ENCODE peak calls at places on chromosomes 7 and 10, in nine cellular contexts. One of them, this sample, is unnamed.

GRCh38 chr7:151141281-151141854 is 26.1 kb downstream of the GBX1 start:
- DNase-seq in HEK293T: no peak
- DNase-seq in activated CD4-positive, alpha-beta T cell treated with anti-CD3 and anti-CD28 coated beads, Interleukin-2, amount 50 U/mL, for 1 hour: no peak
- DNase-seq in memory B cell: no peak
- DNase-seq in EL: no peak
- DNase-seq in stimulated activated CD4-positive, alpha-beta T cell treated with anti-CD3 and anti-CD28 coated beads, Interleukin-15, amount 100 ng/mL, for 1 hour: no peak
- DNase-seq in NCI-H146: no peak
- DNase-seq in nephron progenitor cell: no peak
- DNase-seq in Daoy: no peak
- DNase-seq in this sample: no peak

GRCh38 chr10:131250454-131251145 is 60.9 kb downstream of the TCERG1L start:
- DNase-seq in HEK293T: no peak
- DNase-seq in activated CD4-positive, alpha-beta T cell treated with anti-CD3 and anti-CD28 coated beads, Interleukin-2, amount 50 U/mL, for 1 hour: no peak
- DNase-seq in memory B cell: no peak
- DNase-seq in EL: no peak
- DNase-seq in stimulated activated CD4-positive, alpha-beta T cell treated with anti-CD3 and anti-CD28 coated beads, Interleukin-15, amount 100 ng/mL, for 1 hour: no peak
- DNase-seq in NCI-H146: no peak
- DNase-seq in nephron progenitor cell: peak
- DNase-seq in Daoy: no peak
- DNase-seq in this sample: no peak

GRCh38 chr10:72080042-72081035 is 8.0 kb downstream of the SPOCK2 start:
- DNase-seq in HEK293T: no peak
- DNase-seq in activated CD4-positive, alpha-beta T cell treated with anti-CD3 and anti-CD28 coated beads, Interleukin-2, amount 50 U/mL, for 1 hour: no peak
- DNase-seq in memory B cell: no peak
- DNase-seq in EL: no peak
- DNase-seq in stimulated activated CD4-positive, alpha-beta T cell treated with anti-CD3 and anti-CD28 coated beads, Interleukin-15, amount 100 ng/mL, for 1 hour: no peak
- DNase-seq in NCI-H146: peak
- DNase-seq in nephron progenitor cell: no peak
- DNase-seq in Daoy: no peak
- DNase-seq in this sample: no peak

GRCh38 chr7:119482209-119482608 is 790.8 kb upstream of the KCND2 start:
- DNase-seq in HEK293T: peak
- DNase-seq in activated CD4-positive, alpha-beta T cell treated with anti-CD3 and anti-CD28 coated beads, Interleukin-2, amount 50 U/mL, for 1 hour: no peak
- DNase-seq in memory B cell: no peak
- DNase-seq in EL: no peak
- DNase-seq in stimulated activated CD4-positive, alpha-beta T cell treated with anti-CD3 and anti-CD28 coated beads, Interleukin-15, amount 100 ng/mL, for 1 hour: no peak
- DNase-seq in NCI-H146: peak
- DNase-seq in nephron progenitor cell: peak
- DNase-seq in Daoy: peak
- DNase-seq in this sample: no peak

GRCh38 chr10:23693895-23694294 is 255.0 kb downstream of the OTUD1 start:
- DNase-seq in HEK293T: no peak
- DNase-seq in activated CD4-positive, alpha-beta T cell treated with anti-CD3 and anti-CD28 coated beads, Interleukin-2, amount 50 U/mL, for 1 hour: no peak
- DNase-seq in memory B cell: no peak
- DNase-seq in EL: no peak
- DNase-seq in stimulated activated CD4-positive, alpha-beta T cell treated with anti-CD3 and anti-CD28 coated beads, Interleukin-15, amount 100 ng/mL, for 1 hour: no peak
- DNase-seq in NCI-H146: no peak
- DNase-seq in nephron progenitor cell: peak
- DNase-seq in Daoy: no peak
- DNase-seq in this sample: no peak

GRCh38 chr7:158856883-158857668 is 718 bp downstream of the DYNC2I1 start:
- DNase-seq in HEK293T: no peak
- DNase-seq in activated CD4-positive, alpha-beta T cell treated with anti-CD3 and anti-CD28 coated beads, Interleukin-2, amount 50 U/mL, for 1 hour: no peak
- DNase-seq in memory B cell: no peak
- DNase-seq in EL: no peak
- DNase-seq in stimulated activated CD4-positive, alpha-beta T cell treated with anti-CD3 and anti-CD28 coated beads, Interleukin-15, amount 100 ng/mL, for 1 hour: no peak
- DNase-seq in NCI-H146: no peak
- DNase-seq in nephron progenitor cell: no peak
- DNase-seq in Daoy: no peak
- DNase-seq in this sample: peak

GRCh38 chr10:123796736-123797135 is 94.9 kb downstream of the CPXM2 start:
- DNase-seq in HEK293T: no peak
- DNase-seq in activated CD4-positive, alpha-beta T cell treated with anti-CD3 and anti-CD28 coated beads, Interleukin-2, amount 50 U/mL, for 1 hour: no peak
- DNase-seq in memory B cell: no peak
- DNase-seq in EL: no peak
- DNase-seq in stimulated activated CD4-positive, alpha-beta T cell treated with anti-CD3 and anti-CD28 coated beads, Interleukin-15, amount 100 ng/mL, for 1 hour: no peak
- DNase-seq in NCI-H146: no peak
- DNase-seq in nephron progenitor cell: no peak
- DNase-seq in Daoy: no peak
- DNase-seq in this sample: no peak

GRCh38 chr10:119616879-119617580 is 20.3 kb upstream of the TIAL1 start:
- DNase-seq in HEK293T: no peak
- DNase-seq in activated CD4-positive, alpha-beta T cell treated with anti-CD3 and anti-CD28 coated beads, Interleukin-2, amount 50 U/mL, for 1 hour: peak
- DNase-seq in memory B cell: no peak
- DNase-seq in EL: peak
- DNase-seq in stimulated activated CD4-positive, alpha-beta T cell treated with anti-CD3 and anti-CD28 coated beads, Interleukin-15, amount 100 ng/mL, for 1 hour: no peak
- DNase-seq in NCI-H146: no peak
- DNase-seq in nephron progenitor cell: peak
- DNase-seq in Daoy: peak
- DNase-seq in this sample: no peak

GRCh38 chr10:58178811-58179210 is 88.9 kb downstream of the IPMK start:
- DNase-seq in HEK293T: no peak
- DNase-seq in activated CD4-positive, alpha-beta T cell treated with anti-CD3 and anti-CD28 coated beads, Interleukin-2, amount 50 U/mL, for 1 hour: no peak
- DNase-seq in memory B cell: no peak
- DNase-seq in EL: peak
- DNase-seq in stimulated activated CD4-positive, alpha-beta T cell treated with anti-CD3 and anti-CD28 coated beads, Interleukin-15, amount 100 ng/mL, for 1 hour: no peak
- DNase-seq in NCI-H146: no peak
- DNase-seq in nephron progenitor cell: no peak
- DNase-seq in Daoy: peak
- DNase-seq in this sample: no peak

GRCh38 chr10:23095966-23096813 is 811 bp downstream of the MSRB2 start:
- DNase-seq in HEK293T: peak
- DNase-seq in activated CD4-positive, alpha-beta T cell treated with anti-CD3 and anti-CD28 coated beads, Interleukin-2, amount 50 U/mL, for 1 hour: peak
- DNase-seq in memory B cell: peak
- DNase-seq in EL: peak
- DNase-seq in stimulated activated CD4-positive, alpha-beta T cell treated with anti-CD3 and anti-CD28 coated beads, Interleukin-15, amount 100 ng/mL, for 1 hour: no peak
- DNase-seq in NCI-H146: peak
- DNase-seq in nephron progenitor cell: peak
- DNase-seq in Daoy: peak
- DNase-seq in this sample: peak

GRCh38 chr7:123992913-123993518 is 39.9 kb downstream of the TMEM229A start:
- DNase-seq in HEK293T: no peak
- DNase-seq in activated CD4-positive, alpha-beta T cell treated with anti-CD3 and anti-CD28 coated beads, Interleukin-2, amount 50 U/mL, for 1 hour: no peak
- DNase-seq in memory B cell: no peak
- DNase-seq in EL: no peak
- DNase-seq in stimulated activated CD4-positive, alpha-beta T cell treated with anti-CD3 and anti-CD28 coated beads, Interleukin-15, amount 100 ng/mL, for 1 hour: no peak
- DNase-seq in NCI-H146: no peak
- DNase-seq in nephron progenitor cell: no peak
- DNase-seq in Daoy: no peak
- DNase-seq in this sample: no peak

GRCh38 chr10:12854988-12855387 is 146.5 kb downstream of the CCDC3 start:
- DNase-seq in HEK293T: no peak
- DNase-seq in activated CD4-positive, alpha-beta T cell treated with anti-CD3 and anti-CD28 coated beads, Interleukin-2, amount 50 U/mL, for 1 hour: no peak
- DNase-seq in memory B cell: no peak
- DNase-seq in EL: no peak
- DNase-seq in stimulated activated CD4-positive, alpha-beta T cell treated with anti-CD3 and anti-CD28 coated beads, Interleukin-15, amount 100 ng/mL, for 1 hour: no peak
- DNase-seq in NCI-H146: no peak
- DNase-seq in nephron progenitor cell: no peak
- DNase-seq in Daoy: no peak
- DNase-seq in this sample: no peak

GRCh38 chr7:74039337-74039736 is 11.4 kb downstream of the ELN start:
- DNase-seq in HEK293T: no peak
- DNase-seq in activated CD4-positive, alpha-beta T cell treated with anti-CD3 and anti-CD28 coated beads, Interleukin-2, amount 50 U/mL, for 1 hour: no peak
- DNase-seq in memory B cell: no peak
- DNase-seq in EL: no peak
- DNase-seq in stimulated activated CD4-positive, alpha-beta T cell treated with anti-CD3 and anti-CD28 coated beads, Interleukin-15, amount 100 ng/mL, for 1 hour: no peak
- DNase-seq in NCI-H146: peak
- DNase-seq in nephron progenitor cell: no peak
- DNase-seq in Daoy: no peak
- DNase-seq in this sample: no peak

GRCh38 chr10:22489467-22489866 is 144.2 kb downstream of the SPAG6 start:
- DNase-seq in HEK293T: no peak
- DNase-seq in activated CD4-positive, alpha-beta T cell treated with anti-CD3 and anti-CD28 coated beads, Interleukin-2, amount 50 U/mL, for 1 hour: no peak
- DNase-seq in memory B cell: no peak
- DNase-seq in EL: no peak
- DNase-seq in stimulated activated CD4-positive, alpha-beta T cell treated with anti-CD3 and anti-CD28 coated beads, Interleukin-15, amount 100 ng/mL, for 1 hour: no peak
- DNase-seq in NCI-H146: no peak
- DNase-seq in nephron progenitor cell: no peak
- DNase-seq in Daoy: no peak
- DNase-seq in this sample: no peak

GRCh38 chr10:95249467-95249866 is 41.3 kb downstream of the PDLIM1 start:
- DNase-seq in HEK293T: no peak
- DNase-seq in activated CD4-positive, alpha-beta T cell treated with anti-CD3 and anti-CD28 coated beads, Interleukin-2, amount 50 U/mL, for 1 hour: no peak
- DNase-seq in memory B cell: no peak
- DNase-seq in EL: no peak
- DNase-seq in stimulated activated CD4-positive, alpha-beta T cell treated with anti-CD3 and anti-CD28 coated beads, Interleukin-15, amount 100 ng/mL, for 1 hour: no peak
- DNase-seq in NCI-H146: no peak
- DNase-seq in nephron progenitor cell: no peak
- DNase-seq in Daoy: no peak
- DNase-seq in this sample: no peak

GRCh38 chr7:100432053-100432452 is 2.4 kb downstream of the MEPCE start:
- DNase-seq in HEK293T: no peak
- DNase-seq in activated CD4-positive, alpha-beta T cell treated with anti-CD3 and anti-CD28 coated beads, Interleukin-2, amount 50 U/mL, for 1 hour: no peak
- DNase-seq in memory B cell: no peak
- DNase-seq in EL: no peak
- DNase-seq in stimulated activated CD4-positive, alpha-beta T cell treated with anti-CD3 and anti-CD28 coated beads, Interleukin-15, amount 100 ng/mL, for 1 hour: no peak
- DNase-seq in NCI-H146: no peak
- DNase-seq in nephron progenitor cell: no peak
- DNase-seq in Daoy: no peak
- DNase-seq in this sample: no peak

GRCh38 chr7:21960922-21961321 is 15.2 kb upstream of the CDCA7L start:
- DNase-seq in HEK293T: no peak
- DNase-seq in activated CD4-positive, alpha-beta T cell treated with anti-CD3 and anti-CD28 coated beads, Interleukin-2, amount 50 U/mL, for 1 hour: no peak
- DNase-seq in memory B cell: no peak
- DNase-seq in EL: peak
- DNase-seq in stimulated activated CD4-positive, alpha-beta T cell treated with anti-CD3 and anti-CD28 coated beads, Interleukin-15, amount 100 ng/mL, for 1 hour: no peak
- DNase-seq in NCI-H146: no peak
- DNase-seq in nephron progenitor cell: no peak
- DNase-seq in Daoy: peak
- DNase-seq in this sample: no peak

GRCh38 chr10:52768114-52768532 is 4.5 kb downstream of the MBL2 start:
- DNase-seq in HEK293T: no peak
- DNase-seq in activated CD4-positive, alpha-beta T cell treated with anti-CD3 and anti-CD28 coated beads, Interleukin-2, amount 50 U/mL, for 1 hour: no peak
- DNase-seq in memory B cell: no peak
- DNase-seq in EL: no peak
- DNase-seq in stimulated activated CD4-positive, alpha-beta T cell treated with anti-CD3 and anti-CD28 coated beads, Interleukin-15, amount 100 ng/mL, for 1 hour: no peak
- DNase-seq in NCI-H146: no peak
- DNase-seq in nephron progenitor cell: no peak
- DNase-seq in Daoy: no peak
- DNase-seq in this sample: no peak

GRCh38 chr10:132826524-132827422 is 40.8 kb upstream of the NKX6-2 start:
- DNase-seq in HEK293T: no peak
- DNase-seq in activated CD4-positive, alpha-beta T cell treated with anti-CD3 and anti-CD28 coated beads, Interleukin-2, amount 50 U/mL, for 1 hour: no peak
- DNase-seq in memory B cell: no peak
- DNase-seq in EL: no peak
- DNase-seq in stimulated activated CD4-positive, alpha-beta T cell treated with anti-CD3 and anti-CD28 coated beads, Interleukin-15, amount 100 ng/mL, for 1 hour: no peak
- DNase-seq in NCI-H146: no peak
- DNase-seq in nephron progenitor cell: no peak
- DNase-seq in Daoy: no peak
- DNase-seq in this sample: no peak

GRCh38 chr7:142749218-142749993 is at the start of gene PRSS1:
- DNase-seq in HEK293T: no peak
- DNase-seq in activated CD4-positive, alpha-beta T cell treated with anti-CD3 and anti-CD28 coated beads, Interleukin-2, amount 50 U/mL, for 1 hour: no peak
- DNase-seq in memory B cell: no peak
- DNase-seq in EL: no peak
- DNase-seq in stimulated activated CD4-positive, alpha-beta T cell treated with anti-CD3 and anti-CD28 coated beads, Interleukin-15, amount 100 ng/mL, for 1 hour: no peak
- DNase-seq in NCI-H146: no peak
- DNase-seq in nephron progenitor cell: no peak
- DNase-seq in Daoy: no peak
- DNase-seq in this sample: no peak

GRCh38 chr10:25130911-25131310 is 43.9 kb upstream of the GPR158 start:
- DNase-seq in HEK293T: no peak
- DNase-seq in activated CD4-positive, alpha-beta T cell treated with anti-CD3 and anti-CD28 coated beads, Interleukin-2, amount 50 U/mL, for 1 hour: no peak
- DNase-seq in memory B cell: no peak
- DNase-seq in EL: peak
- DNase-seq in stimulated activated CD4-positive, alpha-beta T cell treated with anti-CD3 and anti-CD28 coated beads, Interleukin-15, amount 100 ng/mL, for 1 hour: no peak
- DNase-seq in NCI-H146: no peak
- DNase-seq in nephron progenitor cell: no peak
- DNase-seq in Daoy: peak
- DNase-seq in this sample: no peak

This sample was measured in GM18507.